ENCODE peak calls at places on chromosomes 6 and 20, in seven cellular contexts. S, E, Z, F, V, A and H are unnamed samples.

GRCh38 chr6:19849196-19849595 is 12.0 kb downstream of the ID4 start:
- DNase-seq in S (no peak), E (no peak), Z (no peak), F (no peak), V (no peak), A (no peak), H (no peak)

GRCh38 chr6:169666441-169666840 is 35.4 kb downstream of the WDR27 start:
- DNase-seq in S (no peak), E (no peak), Z (no peak), F (no peak), V (no peak), A (no peak), H (no peak)

GRCh38 chr6:36873612-36874011 is 991 bp downstream of the PPIL1 start:
- DNase-seq in S (no peak), E (no peak), Z (no peak), F (no peak), V (peak; percentile 36), A (no peak), H (peak; percentile 40)

GRCh38 chr20:13995086-13995665 is at the start of gene MACROD2:
- DNase-seq in S (peak; percentile 99), E (peak; percentile 92), Z (peak; percentile 90), F (peak; percentile 93), V (peak; percentile 96), A (peak; percentile 93), H (peak; percentile 97)

GRCh38 chr20:40689100-40689942 is at the start of gene MAFB:
- DNase-seq in S (peak; percentile 96), E (peak; percentile 91), Z (peak; percentile 93), F (peak; percentile 93), V (peak; percentile 27), A (peak; percentile 92), H (peak; percentile 94)

GRCh38 chr6:67896476-67896875 is 738.6 kb upstream of the ADGRB3 start:
- DNase-seq in S (no peak), E (no peak), Z (no peak), F (no peak), V (no peak), A (no peak), H (no peak)

GRCh38 chr6:5054427-5054873 is 30.7 kb upstream of the PPP1R3G start:
- DNase-seq in S (no peak), E (peak; percentile 50), Z (no peak), F (no peak), V (no peak), A (no peak), H (no peak)

GRCh38 chr6:166624275-166624674 is 2.8 kb downstream of the RPS6KA2 start:
- DNase-seq in S (peak; percentile 42), E (peak; percentile 78), Z (no peak), F (no peak), V (no peak), A (no peak), H (peak; percentile 69)

GRCh38 chr20:37970856-37971245 is 62.4 kb downstream of the TTI1 start:
- DNase-seq in S (no peak), E (no peak), Z (no peak), F (no peak), V (no peak), A (peak; percentile 65), H (no peak)

GRCh38 chr20:1391640-1392442 is 1.0 kb downstream of the FKBP1A start:
- DNase-seq in S (peak; percentile 30), E (peak; percentile 39), Z (peak; percentile 81), F (no peak), V (no peak), A (peak; percentile 75), H (peak; percentile 73)

GRCh38 chr6:101458341-101458740 is 64.8 kb downstream of the GRIK2 start:
- DNase-seq in S (no peak), E (peak; percentile 25), Z (no peak), F (no peak), V (no peak), A (no peak), H (no peak)

GRCh38 chr6:37539706-37540352 is 40.1 kb upstream of the CCDC167 start:
- DNase-seq in S (no peak), E (no peak), Z (no peak), F (no peak), V (no peak), A (no peak), H (no peak)

GRCh38 chr20:24634855-24635254 is 165.4 kb downstream of the SYNDIG1 start:
- DNase-seq in S (peak; percentile 68), E (peak; percentile 89), Z (no peak), F (no peak), V (peak; percentile 94), A (no peak), H (peak; percentile 78)

GRCh38 chr6:40695750-40696415 is 108.7 kb upstream of the LRFN2 start:
- DNase-seq in S (no peak), E (no peak), Z (peak; percentile 66), F (no peak), V (no peak), A (no peak), H (no peak)

GRCh38 chr6:92706976-92707375 is 712.4 kb downstream of the EPHA7 start:
- DNase-seq in S (no peak), E (no peak), Z (no peak), F (no peak), V (no peak), A (no peak), H (peak; percentile 88)

GRCh38 chr6:15769471-15770088 is 106.8 kb upstream of the DTNBP1 start:
- DNase-seq in S (no peak), E (no peak), Z (no peak), F (no peak), V (no peak), A (no peak), H (peak; percentile 13)

GRCh38 chr20:57648878-57649616 is 28.8 kb upstream of the ZBP1 start:
- DNase-seq in S (peak; percentile 1), E (no peak), Z (peak; percentile 30), F (no peak), V (no peak), A (no peak), H (no peak)

DNA sequence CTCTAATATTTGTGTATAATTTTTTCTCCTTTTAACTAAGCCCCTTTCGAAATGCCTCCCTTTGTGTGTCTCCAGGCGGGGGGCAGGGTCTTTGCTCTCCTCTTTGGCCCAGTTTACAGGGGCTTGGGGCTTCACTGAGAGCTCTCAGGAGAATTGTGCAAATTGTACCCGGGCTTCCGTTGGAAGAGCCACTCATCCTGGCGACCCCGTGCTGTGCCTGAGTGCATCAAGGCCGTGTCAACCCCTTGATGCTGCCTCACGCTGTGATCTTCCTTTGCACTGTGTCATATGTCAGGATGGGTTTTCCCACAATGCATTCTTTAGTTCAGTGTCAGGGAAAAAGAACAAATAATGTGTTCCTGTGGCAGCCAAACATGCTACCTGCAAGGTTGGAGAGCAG is 118.0 kb upstream of the POU3F2 start:
- DNase-seq in S (no peak), E (no peak), Z (no peak), F (no peak), V (no peak), A (no peak), H (no peak)
- H3K4me3 ChIP-seq in S (no peak overlapping the region), E (no peak overlapping the region), Z (no peak overlapping the region), F (no peak overlapping the region), V (no peak overlapping the region), A (no peak overlapping the region), H (no peak overlapping the region)

GRCh38 chr6:75234126-75234865 is 9.3 kb downstream of the COX7A2 start:
- DNase-seq in S (no peak), E (no peak), Z (no peak), F (no peak), V (no peak), A (no peak), H (no peak)

GRCh38 chr6:75235271-75235670 is 8.3 kb downstream of the COX7A2 start:
- DNase-seq in S (no peak), E (no peak), Z (no peak), F (no peak), V (no peak), A (no peak), H (no peak)

GRCh38 chr6:75230484-75231325 is 12.9 kb downstream of the COX7A2 start:
- DNase-seq in S (peak; percentile 77), E (peak; percentile 67), Z (no peak), F (peak; percentile 47), V (peak; percentile 36), A (no peak), H (peak; percentile 63)

GRCh38 chr6:75233097-75233615 is 10.4 kb downstream of the COX7A2 start:
- DNase-seq in S (no peak), E (no peak), Z (no peak), F (no peak), V (no peak), A (no peak), H (no peak)

DNA sequence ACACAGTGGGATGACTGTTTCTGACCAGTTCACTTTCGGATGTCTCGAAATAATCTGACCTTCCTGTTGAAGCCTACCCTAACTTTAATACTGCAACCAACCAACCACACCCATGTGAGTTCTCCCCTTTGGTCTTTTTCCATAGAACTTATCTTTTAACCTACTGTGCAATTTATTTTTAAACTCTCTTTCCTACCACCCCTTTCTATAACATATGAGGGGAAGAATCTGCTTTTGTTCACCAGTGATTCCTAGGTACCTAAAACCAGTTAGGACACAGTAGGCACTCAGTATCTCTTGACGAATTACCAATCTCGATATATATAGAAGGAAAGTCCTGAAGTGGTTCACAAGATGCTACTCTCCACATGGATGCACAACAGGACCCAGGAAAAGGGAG is 7.0 kb downstream of the COX7A2 start:
- DNase-seq in S (no peak), E (no peak), Z (no peak), F (no peak), V (no peak), A (no peak), H (no peak)
- TF ChIP-seq CTCF in S (no peak), E (no peak), Z (no peak), F (no peak), V (no peak), A (no peak), H (no peak)

GRCh38 chr20:62860924-62861691 is 514 bp downstream of the TCFL5 start:
- DNase-seq in S (peak; percentile 62), E (no peak), Z (peak; percentile 91), F (no peak), V (no peak), A (peak; percentile 78), H (peak; percentile 38)
- H3K4me3 ChIP-seq in S (peak overlapping the region; percentile 52), E (peak overlapping the region; percentile 49), Z (peak overlapping the region; percentile 44), F (peak overlapping the region; percentile 43), V (peak overlapping the region; percentile 81), A (peak overlapping the region; percentile 97), H (peak overlapping the region; percentile 54)

GRCh38 chr6:147000545-147001488 is 203.4 kb upstream of the STXBP5 start:
- DNase-seq in S (peak; percentile 16), E (peak; percentile 80), Z (no peak), F (no peak), V (no peak), A (no peak), H (peak; percentile 8)

GRCh38 chr6:147003186-147003585 is 201.0 kb upstream of the STXBP5 start:
- DNase-seq in S (no peak), E (no peak), Z (no peak), F (no peak), V (no peak), A (no peak), H (no peak)

GRCh38 chr6:147001621-147002020 is 202.6 kb upstream of the STXBP5 start:
- DNase-seq in S (no peak), E (no peak), Z (no peak), F (no peak), V (no peak), A (no peak), H (peak; percentile 13)

GRCh38 chr6:147009358-147009757 is 194.9 kb upstream of the STXBP5 start:
- DNase-seq in S (no peak), E (no peak), Z (no peak), F (no peak), V (no peak), A (no peak), H (no peak)

DNA sequence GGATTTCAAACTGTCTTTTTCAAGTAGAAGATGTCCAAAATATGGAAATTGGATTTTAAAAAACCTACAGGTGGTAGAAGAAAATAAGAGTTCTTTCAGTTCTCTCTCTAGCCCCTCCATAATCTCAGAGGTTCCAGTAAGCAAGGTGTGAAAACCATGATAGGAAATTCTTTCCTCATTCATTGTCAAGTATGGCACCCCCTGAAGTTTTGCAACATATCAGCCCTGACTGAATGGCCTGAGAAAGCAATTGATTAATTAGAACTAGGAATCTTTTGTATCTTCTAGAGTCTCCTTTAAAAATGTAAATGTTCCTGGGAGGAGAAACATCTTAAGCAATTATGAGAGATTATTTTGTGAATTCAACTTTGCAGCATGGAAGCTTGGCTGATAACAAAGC is 198.7 kb upstream of the STXBP5 start:
- DNase-seq in S (no peak), E (no peak), Z (no peak), F (no peak), V (no peak), A (no peak), H (no peak)
- TF ChIP-seq CTCF in S (no peak), E (peak; percentile 7), Z (no peak), F (no peak), V (no peak), A (no peak), H (no peak)